ENCODE peak calls at places on chromosome 2, in eight cellular contexts. S, K, O, Z, D, T, B and F are unnamed samples.

GRCh38 chr2:227460079-227460485 is 11.9 kb upstream of the AGFG1 start:
- DNase-seq in Z (peak), D (peak), O (no peak), S (peak), B (peak), K (no peak), T (no peak), F (no peak)

GRCh38 chr2:20612835-20613341 is 38.0 kb downstream of the HS1BP3 start:
- DNase-seq in S (no peak), D (no peak), B (no peak), O (no peak), Z (no peak), T (no peak), K (no peak), F (no peak)

GRCh38 chr2:101827246-101827645 is 129.7 kb downstream of the MAP4K4 start:
- DNase-seq in Z (no peak), S (peak), K (peak), D (no peak), O (no peak), B (peak), T (no peak), F (no peak)

GRCh38 chr2:85761946-85762345 is 8.2 kb downstream of the ATOH8 start:
- DNase-seq in S (no peak), T (no peak), D (no peak), O (no peak), Z (no peak), B (no peak), K (no peak), F (no peak)

GRCh38 chr2:151437630-151438029 is 27.9 kb downstream of the RIF1 start:
- DNase-seq in O (no peak), T (no peak), D (no peak), S (peak), Z (no peak), B (peak), K (peak), F (peak)

GRCh38 chr2:179963626-179964025 is 43.5 kb downstream of the CWC22 start:
- DNase-seq in O (no peak), D (no peak), Z (peak), T (no peak), S (peak), K (no peak), B (no peak), F (no peak)

GRCh38 chr2:235669269-235669831 is 175.5 kb downstream of the AGAP1 start:
- DNase-seq in Z (no peak), S (peak), O (peak), B (peak), K (peak), T (no peak), D (peak), F (no peak)

GRCh38 chr2:183117226-183117625 is 7.0 kb upstream of the NUP35 start:
- DNase-seq in K (no peak), Z (no peak), D (no peak), O (no peak), T (no peak), B (no peak), S (no peak), F (no peak)

GRCh38 chr2:96109931-96110511 is 6.3 kb downstream of the ADRA2B start:
- DNase-seq in T (no peak), K (no peak), B (no peak), Z (no peak), D (no peak), S (no peak), O (no peak), F (no peak)

GRCh38 chr2:148720501-148720998 is 76.0 kb downstream of the EPC2 start:
- DNase-seq in S (peak), D (no peak), T (no peak), B (no peak), K (peak), O (no peak), Z (no peak), F (no peak)

GRCh38 chr2:239577306-239577705 is 176.5 kb upstream of the HDAC4 start:
- DNase-seq in B (no peak), Z (no peak), D (no peak), T (no peak), O (no peak), K (no peak), S (no peak), F (no peak)

GRCh38 chr2:203718087-203718486 is 11.6 kb downstream of the CD28 start:
- DNase-seq in O (no peak), S (peak), D (no peak), K (no peak), B (no peak), Z (no peak), T (no peak), F (no peak)

GRCh38 chr2:120480346-120480902 is 134.5 kb downstream of the INHBB start:
- DNase-seq in D (no peak), O (no peak), Z (no peak), B (no peak), K (no peak), T (no peak), S (no peak), F (no peak)

GRCh38 chr2:21431078-21431477 is 307.3 kb downstream of the TDRD15 start:
- DNase-seq in Z (no peak), T (no peak), O (no peak), S (no peak), D (no peak), K (no peak), B (no peak), F (no peak)

GRCh38 chr2:10190255-10190654 is 67.7 kb downstream of the RRM2 start:
- DNase-seq in S (no peak), O (no peak), K (no peak), T (no peak), Z (no peak), D (no peak), B (no peak), F (no peak)

GRCh38 chr2:30229596-30229995 is 1.7 kb upstream of the LBH start:
- DNase-seq in S (no peak), K (no peak), T (no peak), B (no peak), D (no peak), Z (no peak), O (no peak), F (no peak)

GRCh38 chr2:217729426-217730058 is 273.3 kb downstream of the TNS1 start:
- DNase-seq in T (no peak), B (no peak), O (no peak), D (no peak), Z (no peak), K (peak), S (no peak), F (no peak)

GRCh38 chr2:168944065-168944464 is 43.0 kb downstream of the G6PC2 start:
- DNase-seq in D (no peak), O (no peak), Z (no peak), S (no peak), B (no peak), T (no peak), K (no peak), F (no peak)

GRCh38 chr2:120312861-120313694 is 32.9 kb upstream of the INHBB start:
- DNase-seq in O (peak), T (peak), D (peak), B (peak), Z (peak), K (peak), S (peak), F (peak)

GRCh38 chr2:181239400-181239799 is 217.8 kb upstream of the ITGA4 start:
- DNase-seq in O (no peak), K (no peak), B (no peak), S (peak), T (no peak), Z (no peak), D (no peak), F (no peak)

GRCh38 chr2:73981081-73981968 is 3.4 kb upstream of the TET3 start:
- DNase-seq in K (peak), S (peak), Z (no peak), B (peak), D (peak), O (no peak), T (no peak), F (no peak)

GRCh38 chr2:122011493-122012270 is 256.2 kb downstream of the TSN start:
- DNase-seq in D (no peak), S (peak), T (no peak), Z (no peak), O (no peak), B (no peak), K (no peak), F (no peak)

GRCh38 chr2:202494300-202494699 is 118.2 kb downstream of the BMPR2 start:
- DNase-seq in K (peak), D (no peak), O (no peak), B (peak), T (no peak), Z (no peak), S (peak), F (no peak)